ENCODE peak calls at places on chromosomes 1 and 21, in seven cellular contexts. L is activated T-helper 1 cell treated with anti-CD3 and anti-CD28 coated beads, Interleukin-12 subunit alpha, Interleukin-12 subunit beta, Interleukin-2, Interleukin-4 antibody, amounts not matched to agents 30 ng/mL and 10 ng/mL and 1 ng/mL, durations not matched to agents 14 hours and 24 hours and 36 hours; G is NCI-H187 treated with DMSO at 0.1 percent for 48 hours; U is HCEC 1CT; R is D341Med; M is mesendoderm; Z is NCI-H1694 treated with DMSO at 0.1 percent for 48 hours. E is an unnamed sample.
A peak's percentile ranks its signal among the peaks of the same experiment; 100 is the strongest.

GRCh38 chr1:185349556-185349955 is 32.5 kb upstream of the IVNS1ABP start:
- DNase-seq in L (no peak), G (no peak), U (no peak), R (no peak), M (no peak), Z (no peak), E (no peak)

GRCh38 chr21:34930971-34931370 is 118.1 kb downstream of the RUNX1 start:
- DNase-seq in L (no peak), G (no peak), U (peak; percentile 55), R (no peak), M (no peak), Z (no peak), E (peak; percentile 51)

GRCh38 chr1:167052389-167052788 is 37.8 kb downstream of the GPA33 start:
- DNase-seq in L (no peak), G (no peak), U (peak; percentile 9), R (peak; percentile 65), M (peak; percentile 87), Z (no peak), E (no peak)

GRCh38 chr1:155188268-155188667 is 14.6 kb downstream of the TRIM46 start:
- DNase-seq in L (no peak), G (no peak), U (no peak), R (no peak), M (no peak), Z (no peak), E (no peak)

GRCh38 chr1:227934476-227935313 is 13.0 kb downstream of the WNT9A start:
- DNase-seq in L (peak; percentile 22), G (no peak), U (peak; percentile 35), R (no peak), M (peak; percentile 75), Z (no peak), E (peak; percentile 77)

GRCh38 chr1:31839662-31840343 is 24.0 kb upstream of the SPOCD1 start:
- DNase-seq in L (no peak), G (no peak), U (no peak), R (no peak), M (peak; percentile 47), Z (no peak), E (no peak)

GRCh38 chr1:210584439-210585113 is 255.9 kb downstream of the HHAT start:
- DNase-seq in L (peak; percentile 37), G (peak; percentile 71), U (peak; percentile 52), R (peak; percentile 92), M (peak; percentile 90), Z (peak; percentile 96), E (peak; percentile 86)

GRCh38 chr1:39988618-39989343 is 33.8 kb downstream of the MFSD2A start:
- DNase-seq in L (no peak), G (no peak), U (no peak), R (no peak), M (no peak), Z (no peak), E (no peak)

GRCh38 chr1:77282187-77282865 is 507 bp downstream of the AK5 start:
- DNase-seq in L (peak; percentile 11), G (no peak), U (peak; percentile 52), R (peak; percentile 83), M (peak; percentile 57), Z (no peak), E (peak; percentile 67)

GRCh38 chr1:183783896-183784637 is 20.9 kb upstream of the RGL1 start:
- DNase-seq in L (no peak), G (no peak), U (peak; percentile 33), R (peak; percentile 34), M (no peak), Z (peak; percentile 48), E (peak; percentile 61)

GRCh38 chr1:10479276-10479675 is 4.5 kb downstream of the PEX14 start:
- DNase-seq in L (no peak), G (no peak), U (no peak), R (no peak), M (no peak), Z (no peak), E (no peak)

GRCh38 chr1:17791055-17791390 is 35.9 kb downstream of the ACTL8 start:
- DNase-seq in L (no peak), G (no peak), U (no peak), R (no peak), M (no peak), Z (no peak), E (no peak)

GRCh38 chr1:230818881-230819280 is 49.4 kb downstream of the C1orf198 start:
- DNase-seq in L (no peak), G (no peak), U (no peak), R (no peak), M (no peak), Z (no peak), E (no peak)

E was measured in LHCN-M2.